ENCODE peak calls at places on chromosomes 3 and 15, in six cellular contexts. N, G, M, B, J and Z are unnamed samples.

GRCh38 chr3:110485389-110485788 is 586.2 kb upstream of the NECTIN3 start:
- DNase-seq in N (no peak), G (no peak), M (no peak), B (no peak), J (no peak), Z (no peak)

GRCh38 chr3:132343018-132343612 is 25.9 kb downstream of the ACP3 start:
- DNase-seq in N (peak), G (peak), M (peak), B (peak), J (peak), Z (no peak)

GRCh38 chr3:134326760-134327593 is 47.3 kb downstream of the AMOTL2 start:
- DNase-seq in N (peak), G (no peak), M (no peak), B (no peak), J (peak), Z (no peak)

GRCh38 chr3:106765342-106765741 is 611.9 kb upstream of the CCDC54 start:
- DNase-seq in N (peak), G (no peak), M (no peak), B (no peak), J (peak), Z (peak)

GRCh38 chr3:17431004-17431403 is 311.4 kb downstream of the TBC1D5 start:
- DNase-seq in N (peak), G (peak), M (no peak), B (no peak), J (peak), Z (no peak)

GRCh38 chr15:58931985-58932384 is 1.5 kb downstream of the SLTM start:
- DNase-seq in N (peak), G (peak), M (peak), B (peak), J (peak), Z (no peak)

GRCh38 chr3:44992555-44993470 is 16.8 kb downstream of the EXOSC7 start:
- DNase-seq in N (peak), G (peak), M (no peak), B (no peak), J (no peak), Z (no peak)

GRCh38 chr3:25033407-25034029 is 394.5 kb upstream of the RARB start:
- DNase-seq in N (peak), G (peak), M (peak), B (peak), J (peak), Z (peak)

GRCh38 chr3:71006810-71007785 is 576.4 kb downstream of the FOXP1 start:
- DNase-seq in N (peak), G (peak), M (no peak), B (no peak), J (peak), Z (no peak)

GRCh38 chr15:91348812-91349500 is 248.9 kb downstream of the SV2B start:
- DNase-seq in N (no peak), G (no peak), M (no peak), B (no peak), J (no peak), Z (no peak)

GRCh38 chr3:170497197-170497596 is 78.5 kb downstream of the CLDN11 start:
- DNase-seq in N (no peak), G (no peak), M (no peak), B (no peak), J (no peak), Z (no peak)

GRCh38 chr3:45330500-45331295 is 57.7 kb upstream of the LARS2 start:
- DNase-seq in N (no peak), G (no peak), M (no peak), B (no peak), J (no peak), Z (no peak)

GRCh38 chr3:71022552-71023335 is 560.8 kb downstream of the FOXP1 start:
- DNase-seq in N (peak), G (no peak), M (no peak), B (peak), J (peak), Z (peak)

GRCh38 chr15:35958021-35958420 is 412.1 kb upstream of the DPH6 start:
- DNase-seq in N (no peak), G (no peak), M (no peak), B (no peak), J (no peak), Z (no peak)

GRCh38 chr3:197801801-197802504 is 10.9 kb downstream of the LRCH3 start:
- DNase-seq in N (peak), G (no peak), M (no peak), B (no peak), J (peak), Z (no peak)

GRCh38 chr15:98562361-98562791 is 86.0 kb upstream of the IGF1R start:
- DNase-seq in N (no peak), G (no peak), M (no peak), B (no peak), J (no peak), Z (no peak)

GRCh38 chr3:132726341-132726823 is 4.2 kb upstream of the NPHP3 start:
- DNase-seq in N (peak), G (peak), M (no peak), B (no peak), J (peak), Z (no peak)

DNA sequence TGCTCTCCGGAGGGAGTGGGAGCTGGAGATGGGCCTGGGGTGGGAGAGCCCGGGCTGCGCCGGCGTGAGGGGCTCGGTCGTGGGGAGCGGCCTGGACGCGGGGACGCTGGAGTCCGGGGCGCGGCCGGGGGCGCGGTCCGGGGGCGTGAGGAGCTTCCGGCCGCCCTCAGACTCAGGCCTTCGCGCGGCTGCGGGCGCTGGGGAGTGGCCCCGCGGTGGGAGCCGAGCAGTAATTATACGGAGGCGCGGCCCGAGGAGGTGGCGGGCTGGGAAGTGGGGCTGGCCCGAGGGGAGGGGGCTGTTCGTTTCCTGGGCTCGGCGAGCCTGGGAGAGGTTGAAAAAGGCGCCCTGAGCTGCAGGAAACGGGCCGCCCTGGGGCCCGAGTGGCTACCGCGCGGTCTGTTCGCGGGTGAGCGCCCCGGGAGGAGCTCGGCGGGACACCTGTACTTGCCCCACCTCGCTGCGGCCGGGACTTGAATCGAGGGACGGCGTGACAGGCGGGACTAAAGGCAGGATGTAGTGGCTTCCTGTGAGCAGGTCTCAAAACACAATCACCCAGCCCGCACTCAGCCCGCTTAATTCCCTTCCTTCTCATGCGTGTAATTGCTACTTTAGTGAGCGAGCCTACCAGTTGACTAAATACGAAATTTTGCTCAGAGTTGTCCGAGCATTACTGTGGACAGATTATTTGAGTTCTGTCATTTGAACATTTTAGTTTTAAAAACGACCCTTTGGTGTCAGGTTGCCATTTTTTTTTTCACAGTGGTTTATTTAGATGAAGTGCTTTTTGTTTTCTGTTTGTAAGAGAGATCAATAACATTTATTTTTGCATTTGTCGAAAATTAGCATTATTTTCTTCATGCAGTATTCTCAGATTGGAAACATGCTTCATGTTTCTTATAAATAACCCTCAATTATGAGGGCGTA is 855 bp downstream of the RASA2 start:
- DNase-seq in N (peak), G (peak), M (peak), B (peak), J (peak), Z (peak)
- TF ChIP-seq POLR2A in N (peak), G (peak), M (no peak), B (no peak), J (peak), Z (no peak)

GRCh38 chr3:20666091-20666490 is 480.1 kb upstream of the SGO1 start:
- DNase-seq in N (no peak), G (no peak), M (no peak), B (no peak), J (no peak), Z (no peak)

GRCh38 chr3:20669184-20669583 is 483.2 kb upstream of the SGO1 start:
- DNase-seq in N (no peak), G (no peak), M (no peak), B (peak), J (no peak), Z (no peak)

GRCh38 chr3:20673866-20674265 is 487.9 kb upstream of the SGO1 start:
- DNase-seq in N (no peak), G (no peak), M (no peak), B (no peak), J (no peak), Z (no peak)

GRCh38 chr3:20668411-20668810 is 482.4 kb upstream of the SGO1 start:
- DNase-seq in N (peak), G (peak), M (no peak), B (peak), J (peak), Z (no peak)

DNA sequence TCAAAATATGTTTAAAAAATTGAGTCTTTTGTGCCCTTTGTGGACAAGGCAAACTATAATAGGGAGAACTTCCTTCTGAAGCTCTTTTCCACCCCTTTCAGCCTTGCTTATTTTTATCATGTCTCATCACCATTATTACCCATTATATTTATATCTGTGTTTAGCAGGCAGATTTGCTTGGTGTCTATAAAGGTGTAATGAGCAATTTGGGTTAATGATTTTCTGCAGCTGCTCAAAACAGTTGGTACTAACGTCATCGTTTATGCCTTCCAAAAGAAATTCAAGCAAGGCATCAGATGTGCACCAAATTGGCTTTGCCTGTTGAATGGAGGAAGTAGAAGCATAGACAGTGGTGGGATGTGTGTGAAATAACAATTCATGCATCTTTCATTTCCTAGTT is 483.7 kb upstream of the SGO1 start:
- DNase-seq in N (no peak), G (no peak), M (no peak), B (no peak), J (no peak), Z (no peak)
- TF ChIP-seq POLR2A in N (no peak), G (no peak), M (no peak), B (no peak), J (no peak), Z (no peak)

DNA sequence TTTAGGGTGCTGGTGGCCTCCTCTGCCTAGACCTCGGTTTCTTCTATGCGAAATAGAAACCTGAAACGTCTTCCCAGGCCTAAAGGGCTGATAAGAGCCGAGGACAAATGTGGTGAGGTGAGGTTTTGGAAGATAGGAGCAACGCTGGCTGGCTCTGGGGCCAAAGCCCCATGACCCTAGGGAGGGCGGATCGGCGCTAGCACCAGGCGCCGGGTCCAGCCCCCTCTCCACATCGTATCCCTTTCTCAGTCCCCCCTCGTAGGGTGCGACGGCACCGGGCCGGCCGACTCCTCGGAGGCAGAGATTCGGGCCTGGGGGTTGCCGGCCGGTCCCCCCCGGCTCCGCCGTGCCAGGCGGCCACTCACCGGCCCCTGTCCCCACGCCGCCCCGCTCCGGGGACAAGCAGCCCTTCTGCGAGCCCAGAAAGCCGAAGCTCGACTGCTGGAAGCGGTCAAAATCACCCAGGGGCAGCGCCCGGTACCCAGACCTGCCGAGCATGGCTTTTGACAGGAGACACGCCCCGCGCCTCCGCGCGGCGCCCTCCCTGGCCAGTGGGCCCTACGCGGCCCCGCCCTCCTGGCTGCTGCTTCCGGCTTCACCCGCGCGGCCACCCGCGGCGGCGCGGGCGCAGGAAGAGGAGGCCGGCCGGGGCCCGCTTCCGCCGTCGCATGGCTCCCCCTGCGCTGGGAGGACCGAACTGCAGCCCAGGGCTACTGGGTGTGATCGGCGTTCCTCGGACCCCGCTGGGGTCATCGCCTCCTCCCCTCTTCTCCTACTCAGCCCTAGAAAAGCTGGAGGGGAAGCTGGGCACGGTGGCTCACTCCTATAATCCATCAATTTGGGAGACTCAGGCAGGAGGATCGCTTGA is at the start of gene STOML1:
- DNase-seq in N (peak), G (peak), M (peak), B (peak), J (peak), Z (peak)
- TF ChIP-seq POLR2A in N (peak), G (peak), M (no peak), B (peak), J (peak), Z (peak)

GRCh38 chr3:168116279-168116678 is 20.6 kb upstream of the GOLIM4 start:
- DNase-seq in N (no peak), G (peak), M (peak), B (no peak), J (no peak), Z (no peak)
- TF ChIP-seq POLR2A in N (no peak), G (no peak), M (no peak), B (no peak), J (no peak), Z (no peak)

GRCh38 chr3:53180305-53181023 is 19.5 kb downstream of the PRKCD start:
- DNase-seq in N (no peak), G (no peak), M (no peak), B (no peak), J (no peak), Z (no peak)
- TF ChIP-seq POLR2A in N (no peak), G (no peak), M (no peak), B (no peak), J (no peak), Z (no peak)

GRCh38 chr3:196639517-196640500 is at the start of gene NRROS:
- DNase-seq in N (no peak), G (peak), M (peak), B (peak), J (peak), Z (peak)
- TF ChIP-seq POLR2A in N (no peak), G (peak), M (no peak), B (no peak), J (no peak), Z (no peak)

GRCh38 chr3:40336511-40337135 is 27.1 kb downstream of the EIF1B start:
- DNase-seq in N (no peak), G (peak), M (no peak), B (no peak), J (no peak), Z (no peak)

GRCh38 chr3:40337136-40338108 is 27.9 kb downstream of the EIF1B start:
- DNase-seq in N (no peak), G (peak), M (no peak), B (no peak), J (no peak), Z (no peak)

GRCh38 chr3:40333416-40333815 is 23.9 kb downstream of the EIF1B start:
- DNase-seq in N (no peak), G (no peak), M (no peak), B (no peak), J (no peak), Z (no peak)

GRCh38 chr3:40333852-40334251 is 24.3 kb downstream of the EIF1B start:
- DNase-seq in N (no peak), G (no peak), M (no peak), B (no peak), J (no peak), Z (no peak)

GRCh38 chr3:40336101-40336500 is 26.6 kb downstream of the EIF1B start:
- DNase-seq in N (no peak), G (no peak), M (no peak), B (no peak), J (no peak), Z (no peak)
- TF ChIP-seq POLR2A in N (no peak), G (no peak), M (no peak), B (no peak), J (no peak), Z (no peak)